ENCODE peak calls at places on chromosome 17, in six cellular contexts. K is A549, Q is left kidney, F is nucleus accumbens, O is heart right ventricle, D is NCI-H2081. X is an unnamed sample.

GRCh38 chr17:48240562-48241130 is 133.1 kb downstream of the SNX11 start:
- DNase-seq in K (peak), Q (peak), F (no peak), O (no peak), D (no peak), X (no peak)

GRCh38 chr17:29562615-29563014 is 4.2 kb downstream of the ABHD15 start:
- DNase-seq in K (no peak), Q (no peak), F (no peak), O (no peak), D (no peak), X (no peak)

GRCh38 chr17:34993031-34993430 is 12.7 kb downstream of the LIG3 start:
- DNase-seq in K (no peak), Q (no peak), F (no peak), O (no peak), D (no peak), X (no peak)

GRCh38 chr17:647340-648197 is 67.1 kb downstream of the VPS53 start:
- DNase-seq in K (no peak), Q (no peak), F (no peak), O (no peak), D (no peak), X (no peak)

GRCh38 chr17:76147211-76148014 is 6.4 kb upstream of the FOXJ1 start:
- DNase-seq in K (no peak), Q (no peak), F (no peak), O (no peak), D (peak), X (no peak)

GRCh38 chr17:50255766-50256480 is 18.3 kb upstream of the TMEM92 start:
- DNase-seq in K (no peak), Q (no peak), F (no peak), O (no peak), D (no peak), X (no peak)

GRCh38 chr17:18949566-18949965 is 2.4 kb upstream of the SLC5A10 start:
- DNase-seq in K (no peak), Q (no peak), F (no peak), O (no peak), D (no peak), X (no peak)

GRCh38 chr17:47905221-47905733 is 9.2 kb downstream of the SP2 start:
- DNase-seq in K (no peak), Q (no peak), F (peak), O (peak), D (no peak), X (peak)

GRCh38 chr17:21171309-21171922 is 42.5 kb downstream of the TMEM11 start:
- DNase-seq in K (no peak), Q (no peak), F (no peak), O (no peak), D (no peak), X (no peak)

GRCh38 chr17:74502866-74503265 is 28.4 kb downstream of the CD300LB start:
- DNase-seq in K (no peak), Q (no peak), F (no peak), O (no peak), D (no peak), X (no peak)

GRCh38 chr17:8277317-8277716 is 11.2 kb upstream of the RANGRF start:
- DNase-seq in K (no peak), Q (no peak), F (no peak), O (no peak), D (no peak), X (no peak)

GRCh38 chr17:9672691-9673090 is 27.4 kb downstream of the USP43 start:
- DNase-seq in K (no peak), Q (no peak), F (no peak), O (no peak), D (no peak), X (no peak)

GRCh38 chr17:77453613-77454559 is 313.1 kb downstream of the SEC14L1 start:
- DNase-seq in K (no peak), Q (no peak), F (no peak), O (no peak), D (peak), X (no peak)